ENCODE peak calls at places on chromosomes 5 and 9, in seven cellular contexts. L, U, N, W, Q, V and S are unnamed samples.

GRCh38 chr5:1735320-1735970 is 64.2 kb downstream of the MRPL36 start:
- DNase-seq in V (no peak), U (no peak), L (no peak), N (no peak), Q (no peak), W (no peak), S (no peak)

GRCh38 chr5:25027016-25027415 is 382.2 kb upstream of the CDH10 start:
- DNase-seq in U (no peak), L (no peak), W (no peak), Q (no peak), V (no peak), N (no peak), S (no peak)

GRCh38 chr9:107158321-107158720 is 124.8 kb upstream of the RAD23B start:
- DNase-seq in L (peak), Q (peak), U (peak), V (peak), N (no peak), W (peak), S (no peak)

GRCh38 chr5:54845567-54845941 is 139.8 kb downstream of the ESM1 start:
- DNase-seq in N (no peak), V (peak), U (no peak), Q (peak), W (peak), L (no peak), S (no peak)

GRCh38 chr9:129317179-129318011 is 139.3 kb upstream of the IER5L start:
- DNase-seq in V (no peak), L (no peak), U (no peak), Q (peak), W (no peak), N (no peak), S (no peak)

GRCh38 chr5:55645304-55645703 is 66.8 kb downstream of the SLC38A9 start:
- DNase-seq in Q (peak), W (no peak), L (no peak), N (no peak), U (no peak), V (no peak), S (no peak)

GRCh38 chr5:61280205-61280604 is 51.9 kb upstream of the ZSWIM6 start:
- DNase-seq in Q (peak), N (peak), V (peak), U (no peak), W (peak), L (peak), S (no peak)

GRCh38 chr5:17355585-17356346 is 138.3 kb downstream of the BASP1 start:
- DNase-seq in L (no peak), V (no peak), Q (peak), U (no peak), W (peak), N (no peak), S (no peak)

GRCh38 chr9:34084562-34084961 is 35.9 kb upstream of the UBAP2 start:
- DNase-seq in L (no peak), N (no peak), W (no peak), V (no peak), U (no peak), Q (no peak), S (no peak)

GRCh38 chr5:59798862-59799667 is 94.5 kb downstream of the PDE4D start:
- DNase-seq in Q (peak), V (no peak), W (peak), N (no peak), U (no peak), L (no peak), S (no peak)

GRCh38 chr9:121670447-121670846 is 19.0 kb downstream of the DAB2IP start:
- DNase-seq in L (no peak), W (no peak), Q (peak), U (no peak), V (no peak), N (peak), S (no peak)

GRCh38 chr9:135105211-135105745 is 17.8 kb downstream of the OLFM1 start:
- DNase-seq in N (no peak), V (no peak), L (no peak), U (no peak), Q (no peak), W (no peak), S (no peak)

GRCh38 chr5:128905225-128906110 is 59.8 kb upstream of the SLC27A6 start:
- DNase-seq in N (peak), V (peak), W (peak), U (peak), Q (peak), L (peak), S (no peak)

GRCh38 chr9:98502976-98503325 is 205.8 kb downstream of the GABBR2 start:
- DNase-seq in W (no peak), U (no peak), Q (peak), L (no peak), N (no peak), V (peak), S (no peak)

GRCh38 chr5:15691536-15691935 is 191.6 kb downstream of the FBXL7 start:
- DNase-seq in Q (peak), W (no peak), L (no peak), U (no peak), N (no peak), V (no peak), S (no peak)

GRCh38 chr9:3875371-3876132 is 349.8 kb upstream of the RFX3 start:
- DNase-seq in Q (peak), U (no peak), V (peak), L (peak), N (peak), W (peak), S (peak)

GRCh38 chr9:134598884-134599245 is 42.7 kb upstream of the COL5A1 start:
- DNase-seq in V (no peak), U (no peak), Q (no peak), N (no peak), L (no peak), W (no peak), S (no peak)

GRCh38 chr5:151151263-151151660 is 6.3 kb downstream of the ANXA6 start:
- DNase-seq in U (no peak), W (no peak), L (no peak), N (no peak), Q (no peak), V (no peak), S (no peak)

GRCh38 chr9:21801683-21802417 is 586 bp upstream of the MTAP start:
- DNase-seq in V (peak), W (no peak), L (peak), U (no peak), Q (peak), N (peak), S (peak)

GRCh38 chr5:179558912-179559279 is 8.5 kb downstream of the RUFY1 start:
- DNase-seq in L (no peak), N (no peak), U (no peak), Q (peak), V (peak), W (no peak), S (no peak)

GRCh38 chr9:89786650-89787049 is 181.8 kb downstream of the GADD45G start:
- DNase-seq in N (no peak), U (no peak), L (no peak), Q (no peak), W (no peak), V (no peak), S (no peak)

GRCh38 chr9:131257266-131258025 is 18.9 kb downstream of the FAM78A start:
- DNase-seq in N (no peak), V (no peak), W (no peak), Q (no peak), L (no peak), U (no peak), S (no peak)

GRCh38 chr5:126811515-126812198 is 34.7 kb downstream of the LMNB1 start:
- DNase-seq in Q (peak), N (no peak), V (no peak), L (no peak), U (no peak), W (no peak), S (no peak)

GRCh38 chr5:154779105-154779504 is 23.9 kb downstream of the LARP1 start:
- DNase-seq in V (peak), N (peak), W (peak), L (peak), Q (peak), U (no peak), S (peak)

GRCh38 chr9:126699401-126699851 is 85.7 kb downstream of the LMX1B start:
- DNase-seq in U (no peak), N (no peak), V (no peak), Q (no peak), W (no peak), L (no peak), S (no peak)

GRCh38 chr9:114122628-114123027 is 23.5 kb upstream of the KIF12 start:
- DNase-seq in N (no peak), Q (no peak), L (no peak), U (no peak), V (no peak), W (no peak), S (no peak)

GRCh38 chr5:5658226-5658625 is 235.7 kb downstream of the ICE1 start:
- DNase-seq in W (peak), L (no peak), U (no peak), Q (peak), N (no peak), V (peak), S (no peak)

GRCh38 chr9:70177121-70177520 is 81.7 kb upstream of the SMC5 start:
- DNase-seq in V (no peak), L (no peak), W (no peak), N (no peak), Q (no peak), U (no peak), S (no peak)

GRCh38 chr5:90590-91547 is 1.1 kb upstream of the PLEKHG4B start:
- DNase-seq in Q (peak), N (no peak), L (no peak), W (peak), U (no peak), V (peak), S (no peak)

GRCh38 chr9:124663046-124663961 is 107.8 kb downstream of the NR6A1 start:
- DNase-seq in Q (no peak), N (no peak), U (no peak), L (no peak), W (no peak), V (no peak), S (no peak)

GRCh38 chr9:133417541-133418461 is at the start of gene REXO4:
- DNase-seq in U (peak), W (peak), N (peak), L (peak), Q (peak), V (peak), S (peak)

GRCh38 chr5:137792291-137792690 is 38.1 kb upstream of the HNRNPA0 start:
- DNase-seq in Q (no peak), V (no peak), N (no peak), U (no peak), W (peak), L (no peak), S (no peak)

GRCh38 chr9:129405089-129405830 is 215.6 kb downstream of the C9orf50 start:
- DNase-seq in W (no peak), L (no peak), N (no peak), U (no peak), V (no peak), Q (peak), S (no peak)

GRCh38 chr5:180491496-180491895 is 2.7 kb upstream of the CNOT6 start:
- DNase-seq in N (no peak), U (no peak), V (no peak), W (no peak), L (no peak), Q (no peak), S (no peak)

GRCh38 chr5:33711094-33711670 is 180.6 kb downstream of the ADAMTS12 start:
- DNase-seq in L (no peak), U (no peak), W (no peak), N (no peak), Q (no peak), V (no peak), S (no peak)

GRCh38 chr9:26695010-26695601 is 197.5 kb downstream of the CAAP1 start:
- DNase-seq in U (no peak), W (no peak), L (no peak), V (no peak), N (no peak), Q (no peak), S (no peak)

GRCh38 chr9:92100237-92100911 is 14.8 kb downstream of the SPTLC1 start:
- DNase-seq in W (peak), U (no peak), Q (peak), N (peak), V (peak), L (peak), S (no peak)

GRCh38 chr5:141172381-141173204 is at the start of gene PCDHB7:
- DNase-seq in N (no peak), L (peak), Q (peak), W (peak), U (peak), V (peak), S (peak)